ENCODE peak calls at places on chromosomes 5 and 9, in seven cellular contexts. A, M, Z, E, C, R and H are unnamed samples.

GRCh38 chr9:136691316-136692189 is 4.3 kb upstream of the AGPAT2 start:
- DNase-seq in A (no peak), M (no peak), Z (no peak), E (no peak), C (no peak), R (no peak), H (no peak)

GRCh38 chr9:125509476-125509875 is 197.5 kb downstream of the MAPKAP1 start:
- DNase-seq in A (no peak), M (peak), Z (peak), E (peak), C (no peak), R (no peak), H (no peak)

GRCh38 chr5:177455036-177455660 is 8.5 kb downstream of the PRR7 start:
- DNase-seq in A (peak), M (no peak), Z (peak), E (peak), C (peak), R (peak), H (peak)

GRCh38 chr9:109238677-109239076 is 71.6 kb upstream of the FRRS1L start:
- DNase-seq in A (no peak), M (no peak), Z (no peak), E (peak), C (no peak), R (no peak), H (no peak)

GRCh38 chr9:128150594-128151342 is 1.5 kb downstream of the LCN2 start:
- DNase-seq in A (peak), M (no peak), Z (peak), E (no peak), C (peak), R (peak), H (peak)

GRCh38 chr9:135079676-135080075 is 7.8 kb upstream of the OLFM1 start:
- DNase-seq in A (no peak), M (no peak), Z (no peak), E (no peak), C (no peak), R (peak), H (peak)

GRCh38 chr5:111829701-111830100 is 72.7 kb upstream of the NREP start:
- DNase-seq in A (no peak), M (peak), Z (no peak), E (peak), C (no peak), R (no peak), H (no peak)

GRCh38 chr5:74289238-74289637 is 351.3 kb downstream of the ENC1 start:
- DNase-seq in A (no peak), M (no peak), Z (no peak), E (no peak), C (no peak), R (no peak), H (no peak)

GRCh38 chr5:115100556-115100955 is 69.2 kb downstream of the TRIM36 start:
- DNase-seq in A (no peak), M (no peak), Z (no peak), E (peak), C (no peak), R (no peak), H (peak)

GRCh38 chr5:87705876-87706275 is 293.1 kb upstream of the CCNH start:
- DNase-seq in A (no peak), M (no peak), Z (peak), E (no peak), C (no peak), R (no peak), H (no peak)

GRCh38 chr5:110768138-110768845 is 29.5 kb downstream of the SLC25A46 start:
- DNase-seq in A (no peak), M (no peak), Z (no peak), E (peak), C (no peak), R (no peak), H (no peak)

GRCh38 chr5:1356873-1357787 is 12.2 kb upstream of the CLPTM1L start:
- DNase-seq in A (no peak), M (no peak), Z (no peak), E (no peak), C (no peak), R (no peak), H (no peak)

GRCh38 chr5:172595591-172596455 is 45.2 kb upstream of the NEURL1B start:
- DNase-seq in A (no peak), M (no peak), Z (no peak), E (no peak), C (no peak), R (peak), H (no peak)

GRCh38 chr9:4680178-4680535 is 788 bp downstream of the CDC37L1 start:
- DNase-seq in A (no peak), M (no peak), Z (no peak), E (no peak), C (peak), R (no peak), H (no peak)

GRCh38 chr5:123717139-123717538 is 205.2 kb downstream of the CSNK1G3 start:
- DNase-seq in A (no peak), M (no peak), Z (no peak), E (no peak), C (no peak), R (no peak), H (no peak)

GRCh38 chr9:134165357-134166315 is 1.3 kb upstream of the RNU6ATAC start:
- DNase-seq in A (no peak), M (no peak), Z (peak), E (no peak), C (peak), R (peak), H (peak)

GRCh38 chr9:21267141-21267540 is 27.3 kb upstream of the IFNA14 start:
- DNase-seq in A (no peak), M (no peak), Z (no peak), E (no peak), C (no peak), R (no peak), H (no peak)

GRCh38 chr5:149860801-149861322 is 83.7 kb downstream of the PDE6A start:
- DNase-seq in A (no peak), M (no peak), Z (no peak), E (no peak), C (no peak), R (no peak), H (no peak)